ENCODE peak calls at places on chromosomes 4 and X, in four cellular contexts. One of them, this sample, is unnamed.

GRCh38 chrX:15738686-15739016 is 581 bp downstream of the CA5B start:
- DNase-seq in H1: no peak
- DNase-seq in GM12878: no peak
- DNase-seq in SK-N-SH: no peak
- DNase-seq in this sample: no peak

GRCh38 chrX:106302304-106302703 is 134.2 kb downstream of the PWWP3B start:
- DNase-seq in H1: no peak
- DNase-seq in SK-N-SH: no peak
- DNase-seq in GM12878: no peak
- DNase-seq in this sample: no peak

GRCh38 chr4:120918788-120919187 is 3.7 kb downstream of the PRDM5 start:
- DNase-seq in GM12878: no peak
- DNase-seq in SK-N-SH: no peak
- DNase-seq in H1: no peak
- DNase-seq in this sample: no peak

GRCh38 chr4:74292111-74292870 is 16.0 kb upstream of the EPGN start:
- DNase-seq in GM12878: no peak
- DNase-seq in H1: no peak
- DNase-seq in SK-N-SH: no peak
- DNase-seq in this sample: no peak

GRCh38 chr4:165461176-165461835 is 82.5 kb downstream of the CPE start:
- DNase-seq in GM12878: no peak
- DNase-seq in SK-N-SH: no peak
- DNase-seq in H1: no peak
- DNase-seq in this sample: no peak

GRCh38 chrX:109818921-109819320 is 85.9 kb upstream of the ACSL4 start:
- DNase-seq in SK-N-SH: no peak
- DNase-seq in GM12878: no peak
- DNase-seq in H1: no peak
- DNase-seq in this sample: no peak

GRCh38 chr4:1000686-1001260 is 7.6 kb upstream of the SLC26A1 start:
- DNase-seq in GM12878: no peak
- DNase-seq in SK-N-SH: no peak
- DNase-seq in H1: no peak
- DNase-seq in this sample: no peak

GRCh38 chr4:170226288-170226687 is 136.5 kb upstream of the AADAT start:
- DNase-seq in SK-N-SH: no peak
- DNase-seq in GM12878: no peak
- DNase-seq in H1: no peak
- DNase-seq in this sample: no peak

GRCh38 chr4:84913176-84913575 is 53.3 kb downstream of the WDFY3 start:
- DNase-seq in SK-N-SH: no peak
- DNase-seq in GM12878: no peak
- DNase-seq in H1: no peak
- DNase-seq in this sample: no peak

GRCh38 chrX:133229361-133229760 is 11.2 kb upstream of the TFDP3 start:
- DNase-seq in GM12878: no peak
- DNase-seq in SK-N-SH: no peak
- DNase-seq in H1: no peak
- DNase-seq in this sample: no peak

GRCh38 chr4:48269861-48270515 is 350 bp upstream of the TEC start:
- DNase-seq in GM12878: peak; percentile 74
- DNase-seq in H1: peak; percentile 96
- DNase-seq in SK-N-SH: peak; percentile 98
- DNase-seq in this sample: peak; percentile 98

GRCh38 chr4:33386761-33387160 is 2666.6 kb downstream of the PCDH7 start:
- DNase-seq in GM12878: no peak
- DNase-seq in H1: no peak
- DNase-seq in SK-N-SH: no peak
- DNase-seq in this sample: no peak

GRCh38 chr4:139314047-139314800 is 11.9 kb upstream of the NDUFC1 start:
- DNase-seq in GM12878: no peak
- DNase-seq in SK-N-SH: no peak
- DNase-seq in H1: no peak
- DNase-seq in this sample: no peak

GRCh38 chrX:153456161-153456560 is 10.3 kb upstream of the TREX2 start:
- DNase-seq in SK-N-SH: no peak
- DNase-seq in H1: no peak
- DNase-seq in GM12878: no peak
- DNase-seq in this sample: no peak

GRCh38 chrX:37746268-37746931 is 33.5 kb upstream of the CYBB start:
- DNase-seq in H1: no peak
- DNase-seq in GM12878: peak; percentile 72
- DNase-seq in SK-N-SH: no peak
- DNase-seq in this sample: no peak

GRCh38 chr4:152936446-152937279 is 540 bp downstream of the FHDC1 start:
- DNase-seq in GM12878: no peak
- DNase-seq in H1: peak; percentile 78
- DNase-seq in SK-N-SH: peak; percentile 81
- DNase-seq in this sample: peak; percentile 50

GRCh38 chrX:44828008-44828605 is 15.7 kb upstream of the DUSP21 start:
- DNase-seq in H1: no peak
- DNase-seq in SK-N-SH: no peak
- DNase-seq in GM12878: no peak
- DNase-seq in this sample: no peak

GRCh38 chrX:53048169-53049126 is at the start of gene GPR173:
- DNase-seq in SK-N-SH: peak; percentile 85
- DNase-seq in GM12878: no peak
- DNase-seq in H1: peak; percentile 72
- DNase-seq in this sample: no peak

GRCh38 chr4:169070895-169071218 is 60.8 kb upstream of the CBR4 start:
- DNase-seq in H1: no peak
- DNase-seq in GM12878: no peak
- DNase-seq in SK-N-SH: no peak
- DNase-seq in this sample: no peak

GRCh38 chr4:72525938-72526337 is 43.1 kb downstream of the ADAMTS3 start:
- DNase-seq in SK-N-SH: no peak
- DNase-seq in GM12878: no peak
- DNase-seq in H1: no peak
- DNase-seq in this sample: no peak

GRCh38 chr4:2252530-2252924 is 9.4 kb downstream of the MXD4 start:
- DNase-seq in H1: no peak
- DNase-seq in GM12878: no peak
- DNase-seq in SK-N-SH: peak; percentile 41
- DNase-seq in this sample: no peak

GRCh38 chrX:65990702-65991101 is 49.2 kb downstream of the VSIG4 start:
- DNase-seq in H1: no peak
- DNase-seq in SK-N-SH: no peak
- DNase-seq in GM12878: no peak
- DNase-seq in this sample: peak; percentile 41

GRCh38 chrX:13430136-13430827 is 110.4 kb upstream of the ATXN3L start:
- DNase-seq in SK-N-SH: no peak
- DNase-seq in H1: no peak
- DNase-seq in GM12878: no peak
- DNase-seq in this sample: no peak

GRCh38 chrX:120774611-120775010 is 101.1 kb downstream of the CT47B1 start:
- DNase-seq in GM12878: no peak
- DNase-seq in SK-N-SH: no peak
- DNase-seq in H1: no peak
- DNase-seq in this sample: no peak
- TF ChIP-seq NRF1 in GM12878: no peak
- TF ChIP-seq NRF1 in SK-N-SH: no peak
- TF ChIP-seq NRF1 in H1: no peak
- TF ChIP-seq NRF1 in this sample: no peak

GRCh38 chr4:93870876-93871458 is 42.4 kb downstream of the ATOH1 start:
- DNase-seq in H1: no peak
- DNase-seq in SK-N-SH: no peak
- DNase-seq in GM12878: no peak
- DNase-seq in this sample: no peak
- TF ChIP-seq NRF1 in H1: no peak
- TF ChIP-seq NRF1 in SK-N-SH: no peak
- TF ChIP-seq NRF1 in GM12878: no peak
- TF ChIP-seq NRF1 in this sample: no peak

DNA sequence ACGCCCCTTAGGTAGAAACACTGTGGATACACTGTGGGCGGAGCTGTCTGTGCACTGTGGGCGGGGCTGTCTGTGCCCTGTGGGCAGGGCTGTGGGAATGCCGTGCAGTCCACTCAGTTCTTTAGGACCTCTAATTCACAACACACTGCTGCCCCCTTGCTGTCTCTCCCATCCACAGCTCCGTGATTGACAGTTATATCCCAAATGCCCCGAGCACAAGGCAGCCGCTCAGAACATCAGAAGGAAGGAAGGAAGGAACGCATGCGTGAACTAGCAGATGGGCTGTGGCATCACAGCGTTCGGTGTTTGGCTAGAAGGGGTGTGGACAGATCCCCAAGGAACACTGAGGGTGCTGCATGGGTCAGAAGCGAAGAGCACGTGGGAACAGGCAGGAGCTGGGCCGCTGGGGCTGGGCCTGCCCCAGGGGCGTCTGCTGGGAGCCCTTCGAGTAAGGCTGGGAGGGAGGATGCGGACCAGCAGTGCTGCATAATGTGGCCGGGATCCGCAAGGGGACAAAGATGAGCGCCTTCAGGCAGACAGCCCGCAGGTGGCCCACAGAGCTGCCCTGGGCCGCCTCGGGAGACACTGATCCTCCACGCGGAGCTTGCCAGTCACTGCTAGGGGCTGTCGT is 29.8 kb downstream of the ACOX3 start:
- DNase-seq in GM12878: no peak
- DNase-seq in H1: peak; percentile 85
- DNase-seq in SK-N-SH: peak; percentile 88
- DNase-seq in this sample: peak; percentile 79
- TF ChIP-seq NRF1 in GM12878: no peak
- TF ChIP-seq NRF1 in H1: no peak
- TF ChIP-seq NRF1 in SK-N-SH: no peak
- TF ChIP-seq NRF1 in this sample: peak; percentile 84

DNA sequence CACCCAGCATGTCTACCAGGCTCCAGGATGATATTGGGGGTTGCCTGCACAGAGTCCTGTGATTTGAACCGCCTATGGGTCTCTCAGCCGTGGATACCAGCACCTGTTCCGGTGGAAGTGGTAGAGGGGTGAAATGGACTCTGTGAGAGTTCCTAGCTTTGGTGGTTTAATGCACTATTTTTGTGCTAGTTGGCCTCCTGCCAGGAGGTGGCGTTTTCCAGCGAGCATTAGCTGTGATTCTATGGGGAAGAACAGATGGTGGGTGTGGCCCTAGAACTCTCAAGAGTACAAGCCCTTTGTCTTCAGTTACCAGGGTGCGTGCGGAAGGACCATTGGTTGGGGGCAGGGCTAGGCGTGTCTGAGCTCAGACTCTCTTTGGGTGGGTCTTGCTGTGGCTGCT is 316.9 kb upstream of the AMOT start:
- DNase-seq in H1: no peak
- DNase-seq in SK-N-SH: no peak
- DNase-seq in GM12878: no peak
- DNase-seq in this sample: no peak
- TF ChIP-seq NRF1 in H1: no peak
- TF ChIP-seq NRF1 in SK-N-SH: no peak
- TF ChIP-seq NRF1 in GM12878: no peak
- TF ChIP-seq NRF1 in this sample: no peak

DNA sequence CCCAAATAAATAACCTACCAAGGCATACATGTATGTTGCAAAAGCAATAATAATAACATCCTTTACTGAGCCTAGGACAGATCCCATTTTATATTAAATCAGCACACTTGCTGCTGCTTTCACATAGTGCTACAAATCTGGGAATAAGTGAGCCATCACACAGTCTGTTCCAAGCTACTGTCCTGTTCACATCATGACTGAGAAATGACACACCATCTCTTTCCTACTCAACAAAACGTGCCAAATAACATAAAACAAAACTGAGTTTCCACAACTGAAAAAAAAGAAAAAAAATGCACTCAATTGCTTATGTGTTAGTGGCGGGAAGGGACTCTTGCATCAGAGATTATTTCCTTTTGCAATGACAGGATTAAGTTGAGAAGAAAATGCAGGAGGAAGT is 109.0 kb downstream of the SHROOM4 start:
- DNase-seq in SK-N-SH: no peak
- DNase-seq in GM12878: no peak
- DNase-seq in H1: no peak
- DNase-seq in this sample: no peak
- TF ChIP-seq NRF1 in SK-N-SH: no peak
- TF ChIP-seq NRF1 in GM12878: no peak
- TF ChIP-seq NRF1 in H1: no peak
- TF ChIP-seq NRF1 in this sample: no peak

GRCh38 chrX:29851971-29852605 is 363.3 kb upstream of the MAGEB2 start:
- DNase-seq in SK-N-SH: no peak
- DNase-seq in H1: no peak
- DNase-seq in GM12878: no peak
- DNase-seq in this sample: no peak
- TF ChIP-seq NRF1 in SK-N-SH: no peak
- TF ChIP-seq NRF1 in H1: no peak
- TF ChIP-seq NRF1 in GM12878: no peak
- TF ChIP-seq NRF1 in this sample: no peak

DNA sequence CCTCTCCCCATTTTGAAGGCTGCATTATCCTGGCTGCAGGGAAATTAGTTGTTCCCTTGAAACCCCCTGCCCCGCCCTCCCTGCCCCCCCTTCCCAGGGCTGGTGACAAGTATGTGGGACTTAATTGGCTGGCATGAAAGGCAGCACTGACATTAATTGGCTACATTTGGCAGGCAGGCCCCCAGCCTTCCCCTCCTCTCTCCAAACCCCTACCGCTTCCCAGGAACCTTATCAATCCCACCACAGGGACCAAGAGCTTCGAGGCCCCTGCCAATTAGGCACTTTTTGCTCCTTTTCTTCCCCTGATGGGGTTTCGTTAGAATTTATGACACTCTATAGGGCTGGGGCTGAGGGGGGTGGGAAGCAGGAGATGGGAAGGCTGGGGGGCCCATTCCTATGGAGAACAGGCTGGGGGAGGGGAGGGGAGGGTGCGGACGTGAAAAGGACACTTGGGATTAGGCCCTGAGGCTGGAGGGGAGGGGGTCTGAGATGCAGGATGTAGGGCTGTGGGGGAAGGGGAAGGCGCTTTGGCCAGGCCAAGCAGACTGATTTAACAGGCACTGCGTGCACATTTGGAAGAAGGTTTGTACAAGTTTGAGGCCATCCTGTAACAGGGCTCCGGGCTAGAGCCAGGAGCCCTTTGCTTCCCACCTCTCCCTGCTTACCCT is 52.2 kb downstream of the EFNB1 start:
- DNase-seq in SK-N-SH: peak; percentile 56
- DNase-seq in GM12878: no peak
- DNase-seq in H1: no peak
- DNase-seq in this sample: no peak
- TF ChIP-seq NRF1 in SK-N-SH: no peak
- TF ChIP-seq NRF1 in GM12878: no peak
- TF ChIP-seq NRF1 in H1: no peak
- TF ChIP-seq NRF1 in this sample: no peak